ENCODE peak calls at places on chromosomes 2 and 18, in eight cellular contexts. Z is OCI-LY7, D is transverse colon, A is foreskin keratinocyte, W is AG04450, G is choroid plexus epithelial cell, O is AG09309, L is uterus. Q is an unnamed sample.
A peak's percentile ranks its signal among the peaks of the same experiment; 100 is the strongest.

GRCh38 chr2:226934546-226935243 is 98.8 kb downstream of the RHBDD1 start:
- DNase-seq in Z (no peak), D (no peak), A (no peak), W (no peak), G (no peak), O (no peak), L (no peak), Q (peak; percentile 6)

GRCh38 chr2:65231892-65232477 is 4.4 kb downstream of the ACTR2 start:
- DNase-seq in Z (no peak), D (no peak), A (no peak), W (no peak), G (peak; percentile 77), O (peak; percentile 64), L (no peak), Q (peak; percentile 45)

GRCh38 chr2:203016716-203017115 is 2.0 kb downstream of the NBEAL1 start:
- DNase-seq in Z (no peak), D (no peak), A (no peak), W (no peak), G (no peak), O (no peak), L (no peak), Q (no peak)

GRCh38 chr2:113768770-113769169 is 12.3 kb upstream of the SLC35F5 start:
- DNase-seq in Z (no peak), D (no peak), A (no peak), W (no peak), G (no peak), O (no peak), L (no peak), Q (no peak)

GRCh38 chr18:12750076-12750707 is 47.4 kb downstream of the PSMG2 start:
- DNase-seq in Z (peak; percentile 95), D (peak; percentile 40), A (no peak), W (no peak), G (no peak), O (no peak), L (no peak), Q (no peak)

GRCh38 chr2:152594022-152594712 is 123.1 kb downstream of the PRPF40A start:
- DNase-seq in Z (peak; percentile 3), D (peak; percentile 47), A (no peak), W (no peak), G (no peak), O (no peak), L (no peak), Q (no peak)

GRCh38 chr18:74219056-74219455 is 70.7 kb downstream of the TIMM21 start:
- DNase-seq in Z (no peak), D (no peak), A (no peak), W (no peak), G (peak; percentile 45), O (no peak), L (no peak), Q (peak; percentile 67)

GRCh38 chr2:217964658-217965161 is 38.1 kb downstream of the TNS1 start:
- DNase-seq in Z (no peak), D (no peak), A (no peak), W (no peak), G (no peak), O (no peak), L (peak; percentile 17), Q (no peak)

GRCh38 chr2:50315366-50315765 is 716.6 kb downstream of the NRXN1 start:
- DNase-seq in Z (no peak), D (no peak), A (no peak), W (no peak), G (no peak), O (no peak), L (no peak), Q (no peak)

GRCh38 chr2:237876951-237877491 is 17.6 kb downstream of the RAMP1 start:
- DNase-seq in Z (no peak), D (no peak), A (no peak), W (no peak), G (no peak), O (no peak), L (peak; percentile 16), Q (no peak)

GRCh38 chr2:233013027-233013461 is at the start of gene NGEF:
- DNase-seq in Z (no peak), D (peak; percentile 91), A (no peak), W (no peak), G (no peak), O (no peak), L (no peak), Q (no peak)

GRCh38 chr2:37389984-37390765 is 45.7 kb downstream of the QPCT start:
- DNase-seq in Z (peak; percentile 93), D (peak; percentile 28), A (peak; percentile 91), W (no peak), G (peak; percentile 91), O (peak; percentile 14), L (peak; percentile 33), Q (peak; percentile 92)

GRCh38 chr18:6401687-6402086 is 13.0 kb downstream of the L3MBTL4 start:
- DNase-seq in Z (no peak), D (no peak), A (no peak), W (no peak), G (no peak), O (no peak), L (no peak), Q (no peak)
- TF ChIP-seq CTCF in Z (peak; percentile 13), D (no peak), A (peak; percentile 19), W (peak; percentile 2), G (no peak), O (peak; percentile 2), L (no peak), Q (no peak)

GRCh38 chr2:220531216-220531615 is 903.8 kb downstream of the SLC4A3 start:
- DNase-seq in Z (no peak), D (no peak), A (no peak), W (no peak), G (no peak), O (no peak), L (no peak), Q (no peak)

GRCh38 chr2:220539481-220539880 is 912.1 kb downstream of the SLC4A3 start:
- DNase-seq in Z (no peak), D (no peak), A (no peak), W (no peak), G (no peak), O (no peak), L (no peak), Q (no peak)

GRCh38 chr2:220528180-220528579 is 900.8 kb downstream of the SLC4A3 start:
- DNase-seq in Z (no peak), D (no peak), A (no peak), W (no peak), G (peak; percentile 65), O (no peak), L (no peak), Q (no peak)

DNA sequence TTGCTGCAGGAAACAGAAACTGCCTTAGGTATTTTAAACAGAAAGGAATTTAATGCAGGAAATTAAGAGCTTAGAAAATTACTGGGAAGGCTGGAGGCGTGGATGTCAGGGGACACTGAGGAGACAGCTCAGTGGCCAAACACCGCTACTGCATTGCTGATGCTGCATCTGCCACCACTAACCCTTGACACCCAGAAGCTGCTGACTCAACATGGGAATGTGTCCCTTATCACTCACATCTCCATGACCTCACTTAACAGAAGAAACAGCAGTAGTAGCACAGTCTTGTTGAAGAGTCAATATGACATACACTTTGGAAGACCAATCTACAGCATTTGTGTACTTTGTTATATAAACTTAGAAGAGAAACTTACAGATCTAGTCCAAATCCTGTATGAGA is 906.1 kb downstream of the SLC4A3 start:
- DNase-seq in Z (no peak), D (no peak), A (no peak), W (no peak), G (peak; percentile 65), O (no peak), L (no peak), Q (peak; percentile 8)
- TF ChIP-seq CTCF in Z (peak; percentile 24), D (no peak), A (peak; percentile 34), W (peak; percentile 40), G (peak; percentile 67), O (peak; percentile 38), L (no peak), Q (no peak)

GRCh38 chr2:67210430-67210829 is 186.7 kb upstream of the ETAA1 start:
- DNase-seq in Z (no peak), D (no peak), A (no peak), W (no peak), G (no peak), O (no peak), L (no peak), Q (no peak)
- TF ChIP-seq CTCF in Z (peak; percentile 18), D (no peak), A (no peak), W (peak; percentile 11), G (peak; percentile 17), O (no peak), L (no peak), Q (no peak)

GRCh38 chr18:49784427-49785185 is 28.7 kb downstream of the ACAA2 start:
- DNase-seq in Z (no peak), D (no peak), A (no peak), W (no peak), G (peak; percentile 60), O (peak; percentile 16), L (no peak), Q (no peak)
- TF ChIP-seq CTCF in Z (peak; percentile 20), D (peak; percentile 14), A (peak; percentile 62), W (peak; percentile 42), G (peak; percentile 54), O (peak; percentile 27), L (no peak), Q (peak; percentile 31)

GRCh38 chr2:1540481-1540880 is 127.2 kb downstream of the TPO start:
- DNase-seq in Z (no peak), D (no peak), A (no peak), W (no peak), G (no peak), O (no peak), L (no peak), Q (no peak)

GRCh38 chr2:1539441-1539840 is 126.2 kb downstream of the TPO start:
- DNase-seq in Z (no peak), D (no peak), A (no peak), W (no peak), G (no peak), O (no peak), L (no peak), Q (no peak)

GRCh38 chr2:1539973-1540372 is 126.7 kb downstream of the TPO start:
- DNase-seq in Z (no peak), D (no peak), A (no peak), W (no peak), G (no peak), O (no peak), L (no peak), Q (no peak)

GRCh38 chr2:1541812-1542211 is 128.5 kb downstream of the TPO start:
- DNase-seq in Z (no peak), D (no peak), A (no peak), W (no peak), G (no peak), O (no peak), L (no peak), Q (no peak)

GRCh38 chr2:1538663-1539062 is 125.4 kb downstream of the TPO start:
- DNase-seq in Z (no peak), D (no peak), A (no peak), W (no peak), G (peak; percentile 56), O (no peak), L (no peak), Q (peak; percentile 44)
- TF ChIP-seq CTCF in Z (no peak), D (peak; percentile 8), A (peak; percentile 41), W (peak; percentile 48), G (peak; percentile 75), O (peak; percentile 69), L (no peak), Q (peak; percentile 53)